ENCODE peak calls at places on chromosomes 4 and X, in eight cellular contexts. L is hepatocyte; P is stimulated activated CD8-positive, alpha-beta memory T cell treated with anti-CD3 and anti-CD28 coated beads, Interleukin-4, amount 100 ng/mL, for 1 hour; A is right lobe of liver; W is posterior vena cava; S is memory B cell; G is psoas muscle; X is retina. F is an unnamed sample.

GRCh38 chr4:41638806-41639205 is 100.8 kb downstream of the LIMCH1 start:
- DNase-seq in L (no peak), P (no peak), A (no peak), W (no peak), S (no peak), G (no peak), X (no peak), F (no peak)

GRCh38 chr4:155342142-155342541 is 34.6 kb downstream of the MAP9 start:
- DNase-seq in L (no peak), P (no peak), A (no peak), W (no peak), S (no peak), G (no peak), X (no peak), F (no peak)

GRCh38 chr4:14348506-14348905 is 653.8 kb upstream of the CPEB2 start:
- DNase-seq in L (no peak), P (no peak), A (no peak), W (no peak), S (no peak), G (no peak), X (no peak), F (no peak)

GRCh38 chr4:48478273-48478672 is 4.9 kb upstream of the SLC10A4 start:
- DNase-seq in L (no peak), P (no peak), A (no peak), W (no peak), S (no peak), G (no peak), X (no peak), F (no peak)

GRCh38 chr4:78629991-78630541 is 78.5 kb downstream of the ANXA3 start:
- DNase-seq in L (peak; percentile 63), P (no peak), A (no peak), W (no peak), S (no peak), G (no peak), X (no peak), F (no peak)

GRCh38 chrX:46444011-46444410 is 101.2 kb downstream of the ZNF674 start:
- DNase-seq in L (peak; percentile 46), P (no peak), A (no peak), W (no peak), S (no peak), G (no peak), X (no peak), F (no peak)

GRCh38 chr4:7764466-7764865 is 175.2 kb downstream of the AFAP1 start:
- DNase-seq in L (no peak), P (no peak), A (no peak), W (no peak), S (no peak), G (no peak), X (no peak), F (no peak)

GRCh38 chr4:1629704-1630093 is 54.4 kb downstream of the FAM53A start:
- DNase-seq in L (no peak), P (no peak), A (no peak), W (no peak), S (no peak), G (no peak), X (no peak), F (no peak)

GRCh38 chr4:146029147-146029546 is 90.5 kb upstream of the ZNF827 start:
- DNase-seq in L (no peak), P (no peak), A (no peak), W (no peak), S (no peak), G (no peak), X (no peak), F (no peak)

F was measured in heart left ventricle.